ENCODE peak calls at places on chromosomes 4 and X, in seven cellular contexts. One of them, this sample, is unnamed.

GRCh38 chrX:41984628-41985027 is 61.3 kb upstream of the CASK start:
- DNase-seq in mesendoderm: no peak
- DNase-seq in G401: no peak
- DNase-seq in NCI-H1417 treated with DMSO at 0.1 percent for 48 hours: no peak
- DNase-seq in heart left ventricle: no peak
- DNase-seq in NCI-H1436: no peak
- DNase-seq in GM18507: no peak
- DNase-seq in this sample: no peak

GRCh38 chr4:98778206-98778605 is 119.8 kb upstream of the TSPAN5 start:
- DNase-seq in mesendoderm: no peak
- DNase-seq in G401: no peak
- DNase-seq in NCI-H1417 treated with DMSO at 0.1 percent for 48 hours: no peak
- DNase-seq in heart left ventricle: no peak
- DNase-seq in NCI-H1436: no peak
- DNase-seq in GM18507: no peak
- DNase-seq in this sample: no peak

GRCh38 chr4:184416913-184417734 is 57.2 kb downstream of the IRF2 start:
- DNase-seq in mesendoderm: no peak
- DNase-seq in G401: no peak
- DNase-seq in NCI-H1417 treated with DMSO at 0.1 percent for 48 hours: no peak
- DNase-seq in heart left ventricle: no peak
- DNase-seq in NCI-H1436: no peak
- DNase-seq in GM18507: peak
- DNase-seq in this sample: no peak

GRCh38 chr4:83316459-83317170 is 18.0 kb downstream of the HPSE start:
- DNase-seq in mesendoderm: no peak
- DNase-seq in G401: no peak
- DNase-seq in NCI-H1417 treated with DMSO at 0.1 percent for 48 hours: no peak
- DNase-seq in heart left ventricle: no peak
- DNase-seq in NCI-H1436: no peak
- DNase-seq in GM18507: no peak
- DNase-seq in this sample: no peak

GRCh38 chr4:169567916-169568315 is 44.5 kb downstream of the NEK1 start:
- DNase-seq in mesendoderm: no peak
- DNase-seq in G401: no peak
- DNase-seq in NCI-H1417 treated with DMSO at 0.1 percent for 48 hours: no peak
- DNase-seq in heart left ventricle: no peak
- DNase-seq in NCI-H1436: no peak
- DNase-seq in GM18507: no peak
- DNase-seq in this sample: no peak

GRCh38 chr4:93791570-93792195 is 36.9 kb upstream of the ATOH1 start:
- DNase-seq in mesendoderm: peak
- DNase-seq in G401: peak
- DNase-seq in NCI-H1417 treated with DMSO at 0.1 percent for 48 hours: peak
- DNase-seq in heart left ventricle: no peak
- DNase-seq in NCI-H1436: peak
- DNase-seq in GM18507: peak
- DNase-seq in this sample: peak

GRCh38 chr4:48483777-48484493 is 792 bp downstream of the SLC10A4 start:
- DNase-seq in mesendoderm: peak
- DNase-seq in G401: no peak
- DNase-seq in NCI-H1417 treated with DMSO at 0.1 percent for 48 hours: no peak
- DNase-seq in heart left ventricle: no peak
- DNase-seq in NCI-H1436: peak
- DNase-seq in GM18507: no peak
- DNase-seq in this sample: no peak

GRCh38 chr4:133146574-133147198 is 2.4 kb upstream of the PCDH10 start:
- DNase-seq in mesendoderm: peak
- DNase-seq in G401: peak
- DNase-seq in NCI-H1417 treated with DMSO at 0.1 percent for 48 hours: no peak
- DNase-seq in heart left ventricle: no peak
- DNase-seq in NCI-H1436: no peak
- DNase-seq in GM18507: no peak
- DNase-seq in this sample: peak

GRCh38 chr4:185265942-185266341 is 56.5 kb downstream of the SNX25 start:
- DNase-seq in mesendoderm: peak
- DNase-seq in G401: no peak
- DNase-seq in NCI-H1417 treated with DMSO at 0.1 percent for 48 hours: no peak
- DNase-seq in heart left ventricle: no peak
- DNase-seq in NCI-H1436: no peak
- DNase-seq in GM18507: no peak
- DNase-seq in this sample: no peak

GRCh38 chr4:13642576-13642975 is 15.1 kb upstream of the BOD1L1 start:
- DNase-seq in mesendoderm: no peak
- DNase-seq in G401: peak
- DNase-seq in NCI-H1417 treated with DMSO at 0.1 percent for 48 hours: no peak
- DNase-seq in heart left ventricle: no peak
- DNase-seq in NCI-H1436: no peak
- DNase-seq in GM18507: no peak
- DNase-seq in this sample: no peak

GRCh38 chrX:108304210-108304609 is 134.0 kb downstream of the COL4A6 start:
- DNase-seq in mesendoderm: peak
- DNase-seq in G401: peak
- DNase-seq in NCI-H1417 treated with DMSO at 0.1 percent for 48 hours: no peak
- DNase-seq in heart left ventricle: no peak
- DNase-seq in NCI-H1436: no peak
- DNase-seq in GM18507: no peak
- DNase-seq in this sample: peak

GRCh38 chr4:7193040-7193958 is 961 bp downstream of the SORCS2 start:
- DNase-seq in mesendoderm: peak
- DNase-seq in G401: no peak
- DNase-seq in NCI-H1417 treated with DMSO at 0.1 percent for 48 hours: no peak
- DNase-seq in heart left ventricle: no peak
- DNase-seq in NCI-H1436: no peak
- DNase-seq in GM18507: no peak
- DNase-seq in this sample: no peak

GRCh38 chr4:4308800-4309441 is 18.9 kb downstream of the ZBTB49 start:
- DNase-seq in mesendoderm: no peak
- DNase-seq in G401: peak
- DNase-seq in NCI-H1417 treated with DMSO at 0.1 percent for 48 hours: no peak
- DNase-seq in heart left ventricle: no peak
- DNase-seq in NCI-H1436: no peak
- DNase-seq in GM18507: no peak
- DNase-seq in this sample: peak

GRCh38 chrX:119871599-119872395 is at the start of the genes NDUFA1 and RNF113A:
- DNase-seq in mesendoderm: peak
- DNase-seq in G401: peak
- DNase-seq in NCI-H1417 treated with DMSO at 0.1 percent for 48 hours: no peak
- DNase-seq in heart left ventricle: peak
- DNase-seq in NCI-H1436: peak
- DNase-seq in GM18507: peak
- DNase-seq in this sample: peak

This sample was measured in cerebellar cortex.